ENCODE peak calls at places on chromosomes 3 and 15, in eight cellular contexts. K is progenitor cell of endocrine pancreas, A is AG09309, D is HFFc6, R is psoas muscle, Y is left ventricle myocardium inferior, O is thyroid gland, Z is GM10248. H is an unnamed sample.

GRCh38 chr3:197847866-197848401 is 56.9 kb downstream of the LRCH3 start:
- DNase-seq in K (no peak), A (no peak), D (peak; percentile 8), R (no peak), Y (no peak), O (no peak), Z (peak; percentile 78), H (no peak)

GRCh38 chr3:156648086-156648485 is 26.3 kb upstream of the TIPARP start:
- DNase-seq in K (no peak), A (no peak), D (no peak), R (no peak), Y (no peak), O (no peak), Z (no peak), H (no peak)

GRCh38 chr3:125684199-125684598 is 88.9 kb upstream of the OSBPL11 start:
- DNase-seq in K (no peak), A (no peak), D (no peak), R (no peak), Y (no peak), O (peak; percentile 36), Z (no peak), H (peak; percentile 40)

GRCh38 chr3:29170894-29171582 is 109.8 kb upstream of the RBMS3 start:
- DNase-seq in K (no peak), A (no peak), D (peak; percentile 41), R (no peak), Y (no peak), O (no peak), Z (no peak), H (no peak)

GRCh38 chr15:66278671-66279070 is 14.7 kb upstream of the DIS3L start:
- DNase-seq in K (no peak), A (no peak), D (no peak), R (no peak), Y (no peak), O (no peak), Z (no peak), H (no peak)

GRCh38 chr3:14771593-14772497 is 46.9 kb upstream of the FGD5 start:
- DNase-seq in K (no peak), A (no peak), D (no peak), R (no peak), Y (no peak), O (peak; percentile 39), Z (peak; percentile 12), H (no peak)

GRCh38 chr3:111999924-112000835 is 1.5 kb downstream of the TAGLN3 start:
- DNase-seq in K (no peak), A (no peak), D (no peak), R (no peak), Y (no peak), O (no peak), Z (no peak), H (no peak)

GRCh38 chr15:27359586-27359985 is 388.6 kb downstream of the GABRG3 start:
- DNase-seq in K (no peak), A (no peak), D (no peak), R (no peak), Y (no peak), O (no peak), Z (no peak), H (no peak)

GRCh38 chr3:43872301-43872700 is 181.6 kb downstream of the ABHD5 start:
- DNase-seq in K (no peak), A (peak; percentile 71), D (peak; percentile 82), R (no peak), Y (no peak), O (no peak), Z (no peak), H (no peak)

GRCh38 chr15:68214838-68215234 is 9.7 kb upstream of the CALML4 start:
- DNase-seq in K (no peak), A (no peak), D (no peak), R (no peak), Y (peak; percentile 5), O (no peak), Z (no peak), H (no peak)

GRCh38 chr15:68106656-68107055 is 52.5 kb downstream of the PIAS1 start:
- DNase-seq in K (no peak), A (no peak), D (peak; percentile 4), R (no peak), Y (no peak), O (no peak), Z (no peak), H (no peak)

GRCh38 chr3:157067114-157067513 is 92.8 kb downstream of the CCNL1 start:
- DNase-seq in K (no peak), A (no peak), D (no peak), R (no peak), Y (no peak), O (no peak), Z (no peak), H (no peak)

GRCh38 chr15:23866832-23867231 is 179.7 kb upstream of the NDN start:
- DNase-seq in K (no peak), A (no peak), D (no peak), R (no peak), Y (no peak), O (no peak), Z (no peak), H (no peak)
- TF ChIP-seq CTCF in K (peak; percentile 34), A (peak; percentile 7), D (peak; percentile 18), R (no peak), Y (peak; percentile 28), O (peak; percentile 23), Z (no peak), H (peak; percentile 58)

GRCh38 chr3:186025161-186025560 is 83.7 kb downstream of the ETV5 start:
- DNase-seq in K (no peak), A (no peak), D (peak; percentile 15), R (no peak), Y (no peak), O (no peak), Z (no peak), H (no peak)

GRCh38 chr3:186022931-186023330 is 85.1 kb upstream of the TRA2B start:
- DNase-seq in K (no peak), A (no peak), D (no peak), R (no peak), Y (no peak), O (no peak), Z (no peak), H (no peak)

GRCh38 chr3:186024210-186024609 is 84.7 kb downstream of the ETV5 start:
- DNase-seq in K (no peak), A (no peak), D (no peak), R (peak; percentile 52), Y (peak; percentile 35), O (no peak), Z (no peak), H (no peak)

DNA sequence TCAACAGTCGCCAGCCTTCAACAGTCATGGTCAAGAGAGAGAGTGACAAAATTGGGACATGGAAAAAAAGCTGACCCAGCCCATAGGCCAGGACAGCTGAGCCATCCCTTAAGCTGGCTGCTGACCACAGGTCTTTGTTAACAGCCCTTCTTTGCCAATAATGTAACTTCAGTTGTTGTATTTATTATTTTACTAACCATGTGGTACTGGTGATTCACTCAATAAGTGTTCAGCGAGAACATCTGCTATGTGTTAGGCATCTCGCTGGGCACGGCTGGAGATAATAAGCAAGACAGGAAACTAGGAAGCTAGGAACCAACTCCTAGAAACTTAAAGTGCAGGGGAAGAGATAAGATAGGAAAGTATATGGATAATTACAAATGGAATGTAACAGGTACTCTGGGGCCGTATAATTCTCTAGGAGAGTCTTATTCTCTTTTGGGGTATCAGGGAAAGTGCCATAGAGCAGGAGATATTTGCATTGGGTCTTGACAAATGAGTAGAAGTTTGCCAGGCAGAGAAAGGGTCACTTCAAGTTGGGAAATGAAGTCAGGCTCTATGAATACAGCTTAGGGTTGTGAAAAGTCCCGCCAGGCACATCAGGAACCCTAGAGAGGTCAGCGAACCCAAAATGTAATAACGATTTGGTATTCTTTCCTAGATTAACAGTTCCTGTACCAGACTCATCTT is 84.0 kb upstream of the TRA2B start:
- DNase-seq in K (no peak), A (peak; percentile 86), D (peak; percentile 95), R (peak; percentile 24), Y (no peak), O (no peak), Z (no peak), H (no peak)
- TF ChIP-seq CTCF in K (no peak), A (no peak), D (no peak), R (no peak), Y (no peak), O (no peak), Z (no peak), H (no peak)

GRCh38 chr3:8632402-8633237 is 12.0 kb downstream of the SSUH2 start:
- DNase-seq in K (no peak), A (no peak), D (no peak), R (no peak), Y (no peak), O (no peak), Z (no peak), H (no peak)

GRCh38 chr3:8639585-8639984 is 5.0 kb downstream of the SSUH2 start:
- DNase-seq in K (no peak), A (no peak), D (no peak), R (no peak), Y (no peak), O (no peak), Z (no peak), H (no peak)

GRCh38 chr3:8638994-8639393 is 5.6 kb downstream of the SSUH2 start:
- DNase-seq in K (no peak), A (no peak), D (no peak), R (no peak), Y (no peak), O (no peak), Z (no peak), H (peak; percentile 45)

GRCh38 chr3:8637348-8637747 is 7.2 kb downstream of the SSUH2 start:
- DNase-seq in K (no peak), A (no peak), D (no peak), R (no peak), Y (no peak), O (no peak), Z (no peak), H (no peak)

DNA sequence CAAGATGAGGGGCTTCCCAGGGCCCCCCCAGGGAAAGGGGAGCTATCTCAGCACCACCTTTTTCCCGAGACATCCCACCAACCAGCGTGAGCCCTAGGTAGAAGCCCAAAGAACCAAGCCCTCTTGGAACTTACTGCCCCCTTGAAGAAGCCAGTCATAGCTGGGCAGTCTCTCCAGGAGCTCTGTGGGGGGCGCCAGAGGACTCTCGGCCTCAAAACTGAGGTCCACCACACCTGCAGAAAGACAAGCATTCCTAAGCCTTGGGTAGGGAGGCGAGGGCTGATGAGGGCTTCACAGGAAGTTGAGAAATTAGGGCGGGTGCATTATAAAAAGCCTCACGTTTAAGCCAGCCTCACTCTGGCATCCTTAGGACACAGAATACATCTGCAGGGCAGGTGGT is 9.0 kb downstream of the SSUH2 start:
- DNase-seq in K (no peak), A (no peak), D (no peak), R (no peak), Y (no peak), O (no peak), Z (no peak), H (no peak)
- TF ChIP-seq CTCF in K (peak; percentile 20), A (no peak), D (no peak), R (no peak), Y (no peak), O (no peak), Z (no peak), H (no peak)

DNA sequence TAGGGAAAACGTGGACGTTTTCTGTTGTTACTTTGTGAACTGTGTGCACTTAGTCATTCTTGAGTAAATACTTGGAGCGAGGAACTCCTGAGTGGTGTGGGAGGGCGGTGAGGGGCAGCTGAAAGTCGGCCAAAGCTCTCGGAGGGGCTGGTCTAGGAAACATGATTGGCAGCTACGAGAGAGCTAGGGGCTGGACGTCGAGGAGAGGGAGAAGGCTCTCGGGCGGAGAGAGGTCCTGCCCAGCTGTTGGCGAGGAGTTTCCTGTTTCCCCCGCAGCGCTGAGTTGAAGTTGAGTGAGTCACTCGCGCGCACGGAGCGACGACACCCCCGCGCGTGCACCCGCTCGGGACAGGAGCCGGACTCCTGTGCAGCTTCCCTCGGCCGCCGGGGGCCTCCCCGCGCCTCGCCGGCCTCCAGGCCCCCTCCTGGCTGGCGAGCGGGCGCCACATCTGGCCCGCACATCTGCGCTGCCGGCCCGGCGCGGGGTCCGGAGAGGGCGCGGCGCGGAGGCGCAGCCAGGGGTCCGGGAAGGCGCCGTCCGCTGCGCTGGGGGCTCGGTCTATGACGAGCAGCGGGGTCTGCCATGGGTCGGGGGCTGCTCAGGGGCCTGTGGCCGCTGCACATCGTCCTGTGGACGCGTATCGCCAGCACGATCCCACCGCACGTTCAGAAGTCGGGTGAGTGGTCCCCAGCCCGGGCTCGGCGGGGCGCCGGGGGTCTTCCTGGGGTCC is at the start of gene TGFBR2:
- DNase-seq in K (peak; percentile 73), A (peak; percentile 95), D (peak; percentile 98), R (peak; percentile 96), Y (peak; percentile 96), O (peak; percentile 96), Z (peak; percentile 64), H (peak; percentile 65)
- TF ChIP-seq CTCF in K (peak; percentile 37), A (peak; percentile 10), D (peak; percentile 69), R (peak; percentile 23), Y (peak; percentile 48), O (peak; percentile 32), Z (no peak), H (peak; percentile 32)